ENCODE peak calls at places on chromosomes 13 and 19, in five cellular contexts. Z is endothelial cell, M is HFF-Myc, B is mucosa of descending colon, U is tibial artery. D is an unnamed sample.

GRCh38 chr13:46934749-46935148 is 37.9 kb upstream of the HTR2A start:
- DNase-seq in Z (no peak), M (no peak), B (no peak), U (no peak), D (no peak)

GRCh38 chr13:114164027-114164426 is 15.0 kb upstream of the CFAP97D2 start:
- DNase-seq in Z (no peak), M (no peak), B (no peak), U (no peak), D (no peak)

GRCh38 chr13:113666324-113666660 is 727 bp upstream of the GRK1 start:
- DNase-seq in Z (no peak), M (no peak), B (no peak), U (no peak), D (no peak)

GRCh38 chr19:752652-753517 is 2.0 kb downstream of the MISP start:
- DNase-seq in Z (no peak), M (no peak), B (peak), U (peak), D (no peak)

GRCh38 chr19:47417107-47417745 is 2.1 kb downstream of the MEIS3 start:
- DNase-seq in Z (no peak), M (no peak), B (no peak), U (no peak), D (no peak)

GRCh38 chr13:110445722-110446569 is 115.6 kb downstream of the RAB20 start:
- DNase-seq in Z (no peak), M (no peak), B (no peak), U (no peak), D (no peak)

GRCh38 chr13:97496511-97496910 is 62.5 kb downstream of the RAP2A start:
- DNase-seq in Z (no peak), M (no peak), B (no peak), U (no peak), D (no peak)

GRCh38 chr19:480016-480855 is 16.1 kb upstream of the MADCAM1 start:
- DNase-seq in Z (peak), M (no peak), B (peak), U (peak), D (peak)

GRCh38 chr13:95355491-95355890 is 54.2 kb upstream of the ABCC4 start:
- DNase-seq in Z (no peak), M (no peak), B (no peak), U (no peak), D (no peak)

GRCh38 chr13:92959790-92960189 is 266.8 kb upstream of the GPC6 start:
- DNase-seq in Z (no peak), M (no peak), B (no peak), U (no peak), D (no peak)

GRCh38 chr13:98022210-98022609 is 68.7 kb downstream of the IPO5 start:
- DNase-seq in Z (no peak), M (no peak), B (no peak), U (no peak), D (no peak)

GRCh38 chr13:99388334-99388923 is 81.2 kb upstream of the GPR183 start:
- DNase-seq in Z (no peak), M (no peak), B (no peak), U (no peak), D (no peak)

GRCh38 chr13:111213964-111214726 is 99.0 kb downstream of the ARHGEF7 start:
- DNase-seq in Z (no peak), M (no peak), B (peak), U (peak), D (peak)

GRCh38 chr19:10292206-10292788 is 2.5 kb downstream of the ICAM5 start:
- DNase-seq in Z (peak), M (peak), B (peak), U (peak), D (peak)

GRCh38 chr13:46181799-46182490 is at the start of gene LCP1:
- DNase-seq in Z (no peak), M (no peak), B (peak), U (no peak), D (peak)

GRCh38 chr13:98958443-98958794 is 19.4 kb downstream of the DOCK9 start:
- DNase-seq in Z (no peak), M (no peak), B (no peak), U (no peak), D (no peak)

GRCh38 chr19:16342002-16342715 is 17.5 kb downstream of the KLF2 start:
- DNase-seq in Z (no peak), M (no peak), B (no peak), U (peak), D (no peak)

GRCh38 chr13:53237696-53238095 is 209.1 kb downstream of the OLFM4 start:
- DNase-seq in Z (no peak), M (no peak), B (no peak), U (no peak), D (no peak)

GRCh38 chr13:80117515-80117914 is 223.4 kb downstream of the SPRY2 start:
- DNase-seq in Z (no peak), M (no peak), B (no peak), U (no peak), D (no peak)

GRCh38 chr13:114105351-114106225 is 26.8 kb downstream of the RASA3 start:
- DNase-seq in Z (no peak), M (no peak), B (peak), U (peak), D (no peak)

GRCh38 chr19:32041681-32042292 is 303.6 kb upstream of the ZNF507 start:
- DNase-seq in Z (peak), M (no peak), B (peak), U (no peak), D (no peak)

GRCh38 chr13:109131698-109132257 is 502.4 kb downstream of the MYO16 start:
- DNase-seq in Z (no peak), M (no peak), B (peak), U (no peak), D (no peak)

GRCh38 chr13:106513025-106513424 is 22.4 kb downstream of the EFNB2 start:
- DNase-seq in Z (no peak), M (no peak), B (no peak), U (no peak), D (no peak)

GRCh38 chr13:79492313-79492798 is 11.4 kb downstream of the NDFIP2 start:
- DNase-seq in Z (no peak), M (no peak), B (no peak), U (no peak), D (no peak)

GRCh38 chr13:109371066-109371465 is 415.3 kb downstream of the IRS2 start:
- DNase-seq in Z (no peak), M (no peak), B (no peak), U (no peak), D (no peak)

GRCh38 chr13:40271511-40271910 is 394.9 kb downstream of the FOXO1 start:
- DNase-seq in Z (peak), M (no peak), B (peak), U (peak), D (no peak)

GRCh38 chr19:35298561-35298972 is 6.6 kb downstream of the MAG start:
- DNase-seq in Z (no peak), M (no peak), B (no peak), U (no peak), D (no peak)

GRCh38 chr19:35296644-35297514 is 4.9 kb downstream of the MAG start:
- DNase-seq in Z (no peak), M (no peak), B (no peak), U (no peak), D (no peak)

GRCh38 chr19:35297922-35298321 is 6.0 kb downstream of the MAG start:
- DNase-seq in Z (no peak), M (no peak), B (no peak), U (no peak), D (no peak)

GRCh38 chr19:35295792-35296462 is 4.0 kb downstream of the MAG start:
- DNase-seq in Z (no peak), M (no peak), B (no peak), U (no peak), D (no peak)

DNA sequence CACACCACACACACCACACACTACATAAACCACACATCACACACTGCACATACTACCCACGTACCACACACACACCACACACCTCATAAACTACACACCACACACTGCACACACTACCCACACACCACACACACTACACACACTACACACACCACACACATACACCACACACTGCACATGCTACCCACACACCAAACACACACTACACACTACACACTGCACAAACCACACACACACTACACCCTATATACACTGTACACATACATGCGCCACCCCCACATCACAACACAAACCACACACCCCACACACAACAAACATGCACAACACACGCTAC is 5.5 kb downstream of the MAG start:
- DNase-seq in Z (no peak), M (no peak), B (no peak), U (no peak), D (no peak)
- TF ChIP-seq CTCF in Z (no peak), M (no peak), B (no peak), U (no peak), D (no peak)

GRCh38 chr19:54137913-54138776 is 583 bp downstream of the CNOT3 start:
- DNase-seq in Z (peak), M (no peak), B (no peak), U (no peak), D (no peak)
- TF ChIP-seq CTCF in Z (no peak), M (no peak), B (no peak), U (no peak), D (no peak)

DNA sequence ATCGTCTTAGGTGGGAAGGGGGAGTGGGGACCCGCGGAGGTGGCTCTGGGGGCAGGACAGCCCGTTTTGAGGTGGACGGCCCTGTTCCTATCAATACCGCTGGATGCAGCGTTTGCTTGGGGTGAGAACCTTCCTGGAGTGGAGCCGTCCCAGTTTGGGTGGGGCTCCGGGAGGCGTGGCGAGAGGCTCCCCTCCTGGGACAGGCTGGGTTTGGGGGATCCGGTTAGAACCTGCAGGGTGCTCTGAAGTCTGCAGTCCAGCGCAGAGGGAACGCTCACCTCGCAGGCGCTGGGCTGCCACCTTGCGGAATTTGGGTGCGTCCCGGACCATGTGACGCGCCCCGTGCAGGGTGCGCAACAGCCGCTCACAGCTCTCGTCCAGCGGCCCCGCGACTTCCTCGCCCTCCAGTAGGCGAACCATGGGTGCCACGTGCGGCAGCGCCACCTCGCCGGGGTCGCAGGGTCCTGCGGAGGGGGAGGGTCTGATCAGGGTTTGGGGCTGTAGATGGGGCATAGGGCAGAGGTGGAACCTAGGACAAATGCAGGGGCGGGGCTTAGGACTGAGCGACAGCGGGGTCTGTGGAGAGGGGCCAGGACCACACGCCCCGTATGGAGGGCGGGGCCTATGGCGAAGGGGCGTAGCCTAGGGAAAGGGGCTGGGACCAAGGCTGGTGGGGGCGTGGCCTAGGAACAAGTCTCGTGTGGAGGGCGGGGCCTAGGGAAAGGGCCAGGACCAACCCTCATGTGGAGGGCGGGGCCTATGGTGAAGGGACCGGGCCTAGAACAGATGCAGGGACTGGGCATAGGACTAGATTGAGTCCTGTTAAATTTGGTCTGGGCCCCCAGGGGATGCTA is 13.8 kb downstream of the SH2D3A start:
- DNase-seq in Z (peak), M (no peak), B (peak), U (peak), D (peak)
- TF ChIP-seq CTCF in Z (no peak), M (peak), B (peak), U (peak), D (peak)

GRCh38 chr13:94234766-94235165 is 244.7 kb downstream of the DCT start:
- DNase-seq in Z (no peak), M (no peak), B (no peak), U (no peak), D (no peak)
- TF ChIP-seq CTCF in Z (no peak), M (no peak), B (no peak), U (no peak), D (no peak)

DNA sequence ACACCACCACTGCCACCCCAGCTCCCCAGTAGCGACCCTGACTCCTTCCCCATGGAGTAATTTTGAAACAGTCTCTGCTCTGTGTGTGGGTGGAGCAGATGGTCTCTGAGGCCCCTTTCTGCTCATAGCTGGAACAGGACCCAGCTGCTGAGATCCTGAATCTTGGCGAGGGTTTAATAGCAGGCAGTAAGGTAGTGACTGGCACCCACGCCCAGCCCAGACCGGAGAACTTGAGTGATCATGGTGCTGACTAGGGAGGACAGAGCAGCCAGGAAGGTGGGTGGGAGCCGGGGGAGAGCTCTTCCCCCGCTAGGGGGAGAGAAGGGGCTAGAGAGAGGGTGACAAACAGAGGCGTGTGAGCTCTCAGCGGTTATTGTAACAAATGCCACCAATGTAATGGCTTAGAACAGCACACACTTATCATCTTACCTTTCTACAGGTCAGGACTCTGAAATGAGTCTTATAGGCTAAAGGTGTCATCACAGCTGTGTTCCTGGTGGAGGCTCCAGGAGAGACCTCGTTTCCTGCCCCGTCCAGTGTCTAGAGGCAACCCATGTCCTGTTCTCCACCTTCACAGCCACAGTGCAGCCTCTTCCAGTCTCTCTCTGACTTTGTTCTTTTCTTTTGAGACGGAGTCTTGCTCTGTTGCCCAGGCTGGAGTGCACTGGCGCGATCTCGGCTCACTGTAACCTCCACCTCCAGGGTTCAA is 7.2 kb upstream of the ACER1 start:
- DNase-seq in Z (no peak), M (no peak), B (no peak), U (no peak), D (no peak)
- TF ChIP-seq CTCF in Z (no peak), M (no peak), B (no peak), U (no peak), D (no peak)

GRCh38 chr13:30882996-30883766 is 22.9 kb upstream of the MEDAG start:
- DNase-seq in Z (no peak), M (no peak), B (no peak), U (no peak), D (no peak)

GRCh38 chr13:30880151-30880551 is 25.9 kb upstream of the MEDAG start:
- DNase-seq in Z (no peak), M (no peak), B (no peak), U (no peak), D (no peak)

GRCh38 chr13:30881931-30882899 is 23.9 kb upstream of the MEDAG start:
- DNase-seq in Z (no peak), M (no peak), B (no peak), U (no peak), D (no peak)

GRCh38 chr13:30881191-30881651 is 24.9 kb upstream of the MEDAG start:
- DNase-seq in Z (no peak), M (no peak), B (no peak), U (peak), D (no peak)

DNA sequence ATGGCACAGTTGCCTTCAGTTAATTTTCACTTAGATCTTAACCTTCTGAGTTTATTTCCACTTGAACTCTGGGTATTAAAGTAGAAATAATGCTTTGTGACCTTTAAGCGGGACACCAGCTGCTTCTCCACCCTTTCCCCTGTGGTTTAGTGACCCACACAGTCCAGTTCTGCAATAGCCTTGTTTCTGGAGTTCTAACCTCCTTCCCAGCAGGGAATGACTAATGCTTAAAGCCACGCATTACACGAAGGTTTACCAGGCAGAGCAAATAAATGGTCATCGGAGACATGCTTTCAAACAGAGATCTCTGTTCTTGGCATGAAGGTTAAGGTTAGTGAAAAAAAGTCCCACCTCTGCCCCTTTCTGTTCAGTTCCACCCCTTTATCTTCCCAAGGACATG is 25.3 kb upstream of the MEDAG start:
- DNase-seq in Z (no peak), M (peak), B (no peak), U (peak), D (no peak)
- TF ChIP-seq CTCF in Z (no peak), M (no peak), B (no peak), U (no peak), D (no peak)

DNA sequence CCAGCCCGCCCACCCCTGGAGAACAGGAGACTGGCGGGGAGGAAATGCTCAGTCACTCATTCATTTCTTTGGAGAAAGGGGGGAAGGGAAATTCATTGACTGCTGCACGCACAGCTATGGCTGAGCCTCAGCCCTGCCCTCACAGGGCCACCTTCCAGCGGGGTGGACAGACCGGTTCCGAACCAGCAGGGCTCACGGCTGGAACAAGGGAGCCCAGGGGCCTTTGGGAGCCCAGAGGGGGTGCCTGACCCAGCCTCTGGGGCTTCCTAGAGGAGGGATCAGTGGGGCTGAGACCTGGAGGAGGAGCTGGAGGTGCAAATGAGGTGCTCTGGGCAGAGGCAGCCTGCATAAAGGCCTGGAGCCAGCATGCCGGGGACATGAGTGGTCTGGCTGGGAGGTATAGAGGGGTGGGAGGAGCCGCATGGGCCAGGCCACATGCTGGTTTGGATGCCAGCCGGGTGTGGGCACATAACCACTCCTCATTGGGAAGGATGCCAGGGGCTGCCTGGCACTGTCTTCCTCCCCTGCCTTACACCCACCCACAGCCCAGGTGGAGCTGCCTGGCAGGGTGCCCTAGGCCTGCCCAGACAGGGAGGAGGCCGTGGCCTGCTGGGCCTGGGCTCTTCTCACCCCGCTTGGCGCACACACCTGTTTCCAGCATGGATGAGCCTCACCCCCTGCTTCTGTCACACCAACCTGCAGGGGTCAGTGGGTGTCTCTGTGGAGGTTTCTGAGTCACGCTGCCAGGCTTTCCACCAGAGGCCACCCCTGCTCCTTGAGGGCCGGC is 26.9 kb downstream of the PPP5C start:
- DNase-seq in Z (no peak), M (no peak), B (peak), U (no peak), D (peak)
- TF ChIP-seq CTCF in Z (no peak), M (no peak), B (no peak), U (no peak), D (peak)

GRCh38 chr19:2675892-2676291 is 26.6 kb downstream of the GNG7 start:
- DNase-seq in Z (no peak), M (no peak), B (peak), U (no peak), D (no peak)
- TF ChIP-seq CTCF in Z (no peak), M (no peak), B (no peak), U (no peak), D (no peak)

GRCh38 chr13:27171244-27171829 is at the start of gene USP12:
- DNase-seq in Z (no peak), M (no peak), B (no peak), U (no peak), D (peak)

GRCh38 chr13:27172495-27172842 is 858 bp upstream of the USP12 start:
- DNase-seq in Z (no peak), M (no peak), B (peak), U (no peak), D (no peak)

GRCh38 chr13:27170221-27170520 is 1.4 kb downstream of the USP12 start:
- DNase-seq in Z (no peak), M (no peak), B (no peak), U (no peak), D (no peak)

GRCh38 chr13:27170521-27171243 is 929 bp downstream of the USP12 start:
- DNase-seq in Z (peak), M (no peak), B (peak), U (peak), D (peak)

GRCh38 chr13:27171830-27172494 is 351 bp upstream of the USP12 start:
- DNase-seq in Z (peak), M (no peak), B (peak), U (peak), D (peak)
- TF ChIP-seq CTCF in Z (no peak), M (no peak), B (no peak), U (no peak), D (peak)

D was measured in right lobe of liver.